ENCODE peak calls at places on chromosomes 12 and 14, in five cellular contexts. One of them, this sample, is unnamed.
A peak's percentile ranks its signal among the peaks of the same experiment; 100 is the strongest.

GRCh38 chr14:104373855-104374717 is 205.5 kb upstream of the C14orf180 start:
- DNase-seq in brain microvascular endothelial cell: no peak
- DNase-seq in CD4-positive, CD25-positive, alpha-beta regulatory T cell: no peak
- DNase-seq in lower lobe of right lung: no peak
- DNase-seq in CD8-positive, alpha-beta T cell: no peak
- DNase-seq in this sample: peak; percentile 33

GRCh38 chr12:32089156-32089950 is 17.3 kb upstream of the BICD1 start:
- DNase-seq in brain microvascular endothelial cell: no peak
- DNase-seq in CD4-positive, CD25-positive, alpha-beta regulatory T cell: no peak
- DNase-seq in lower lobe of right lung: no peak
- DNase-seq in CD8-positive, alpha-beta T cell: no peak
- DNase-seq in this sample: no peak

GRCh38 chr12:22981711-22982110 is 356.7 kb downstream of the ETNK1 start:
- DNase-seq in brain microvascular endothelial cell: no peak
- DNase-seq in CD4-positive, CD25-positive, alpha-beta regulatory T cell: no peak
- DNase-seq in lower lobe of right lung: no peak
- DNase-seq in CD8-positive, alpha-beta T cell: no peak
- DNase-seq in this sample: no peak

GRCh38 chr12:118109088-118109487 is 5.3 kb upstream of the VSIG10 start:
- DNase-seq in brain microvascular endothelial cell: no peak
- DNase-seq in CD4-positive, CD25-positive, alpha-beta regulatory T cell: no peak
- DNase-seq in lower lobe of right lung: no peak
- DNase-seq in CD8-positive, alpha-beta T cell: no peak
- DNase-seq in this sample: no peak

GRCh38 chr12:78562358-78563205 is 302.0 kb upstream of the SYT1 start:
- DNase-seq in brain microvascular endothelial cell: peak; percentile 10
- DNase-seq in CD4-positive, CD25-positive, alpha-beta regulatory T cell: no peak
- DNase-seq in lower lobe of right lung: no peak
- DNase-seq in CD8-positive, alpha-beta T cell: no peak
- DNase-seq in this sample: no peak

GRCh38 chr12:98059659-98060343 is 455.6 kb upstream of the TMPO start:
- DNase-seq in brain microvascular endothelial cell: no peak
- DNase-seq in CD4-positive, CD25-positive, alpha-beta regulatory T cell: no peak
- DNase-seq in lower lobe of right lung: no peak
- DNase-seq in CD8-positive, alpha-beta T cell: no peak
- DNase-seq in this sample: no peak

GRCh38 chr12:120696599-120696998 is 9.7 kb downstream of the MLEC start:
- DNase-seq in brain microvascular endothelial cell: no peak
- DNase-seq in CD4-positive, CD25-positive, alpha-beta regulatory T cell: no peak
- DNase-seq in lower lobe of right lung: no peak
- DNase-seq in CD8-positive, alpha-beta T cell: no peak
- DNase-seq in this sample: no peak

GRCh38 chr14:56247495-56248087 is 129.4 kb downstream of the PELI2 start:
- DNase-seq in brain microvascular endothelial cell: no peak
- DNase-seq in CD4-positive, CD25-positive, alpha-beta regulatory T cell: no peak
- DNase-seq in lower lobe of right lung: no peak
- DNase-seq in CD8-positive, alpha-beta T cell: no peak
- DNase-seq in this sample: no peak

GRCh38 chr14:51004801-51005526 is 60.7 kb upstream of the PYGL start:
- DNase-seq in brain microvascular endothelial cell: peak; percentile 27
- DNase-seq in CD4-positive, CD25-positive, alpha-beta regulatory T cell: no peak
- DNase-seq in lower lobe of right lung: no peak
- DNase-seq in CD8-positive, alpha-beta T cell: no peak
- DNase-seq in this sample: no peak

GRCh38 chr12:124774054-124774461 is 89.6 kb downstream of the SCARB1 start:
- DNase-seq in brain microvascular endothelial cell: no peak
- DNase-seq in CD4-positive, CD25-positive, alpha-beta regulatory T cell: no peak
- DNase-seq in lower lobe of right lung: peak; percentile 65
- DNase-seq in CD8-positive, alpha-beta T cell: no peak
- DNase-seq in this sample: no peak

GRCh38 chr14:65206448-65207096 is 104.3 kb upstream of the MAX start:
- DNase-seq in brain microvascular endothelial cell: peak; percentile 35
- DNase-seq in CD4-positive, CD25-positive, alpha-beta regulatory T cell: no peak
- DNase-seq in lower lobe of right lung: no peak
- DNase-seq in CD8-positive, alpha-beta T cell: no peak
- DNase-seq in this sample: no peak

GRCh38 chr12:56645201-56645716 is 525 bp downstream of the ATP5F1B start:
- DNase-seq in brain microvascular endothelial cell: no peak
- DNase-seq in CD4-positive, CD25-positive, alpha-beta regulatory T cell: no peak
- DNase-seq in lower lobe of right lung: no peak
- DNase-seq in CD8-positive, alpha-beta T cell: no peak
- DNase-seq in this sample: no peak

GRCh38 chr12:122726056-122726558 is 4.5 kb downstream of the HCAR1 start:
- DNase-seq in brain microvascular endothelial cell: no peak
- DNase-seq in CD4-positive, CD25-positive, alpha-beta regulatory T cell: no peak
- DNase-seq in lower lobe of right lung: no peak
- DNase-seq in CD8-positive, alpha-beta T cell: no peak
- DNase-seq in this sample: no peak

GRCh38 chr14:28406181-28406580 is 360.4 kb upstream of the FOXG1 start:
- DNase-seq in brain microvascular endothelial cell: no peak
- DNase-seq in CD4-positive, CD25-positive, alpha-beta regulatory T cell: no peak
- DNase-seq in lower lobe of right lung: no peak
- DNase-seq in CD8-positive, alpha-beta T cell: no peak
- DNase-seq in this sample: no peak

GRCh38 chr14:91963465-91963864 is 16.0 kb upstream of the FBLN5 start:
- DNase-seq in brain microvascular endothelial cell: peak; percentile 40
- DNase-seq in CD4-positive, CD25-positive, alpha-beta regulatory T cell: no peak
- DNase-seq in lower lobe of right lung: no peak
- DNase-seq in CD8-positive, alpha-beta T cell: no peak
- DNase-seq in this sample: no peak

GRCh38 chr12:54394281-54394719 is 9.8 kb upstream of the ZNF385A start:
- DNase-seq in brain microvascular endothelial cell: peak; percentile 35
- DNase-seq in CD4-positive, CD25-positive, alpha-beta regulatory T cell: no peak
- DNase-seq in lower lobe of right lung: no peak
- DNase-seq in CD8-positive, alpha-beta T cell: no peak
- DNase-seq in this sample: no peak

DNA sequence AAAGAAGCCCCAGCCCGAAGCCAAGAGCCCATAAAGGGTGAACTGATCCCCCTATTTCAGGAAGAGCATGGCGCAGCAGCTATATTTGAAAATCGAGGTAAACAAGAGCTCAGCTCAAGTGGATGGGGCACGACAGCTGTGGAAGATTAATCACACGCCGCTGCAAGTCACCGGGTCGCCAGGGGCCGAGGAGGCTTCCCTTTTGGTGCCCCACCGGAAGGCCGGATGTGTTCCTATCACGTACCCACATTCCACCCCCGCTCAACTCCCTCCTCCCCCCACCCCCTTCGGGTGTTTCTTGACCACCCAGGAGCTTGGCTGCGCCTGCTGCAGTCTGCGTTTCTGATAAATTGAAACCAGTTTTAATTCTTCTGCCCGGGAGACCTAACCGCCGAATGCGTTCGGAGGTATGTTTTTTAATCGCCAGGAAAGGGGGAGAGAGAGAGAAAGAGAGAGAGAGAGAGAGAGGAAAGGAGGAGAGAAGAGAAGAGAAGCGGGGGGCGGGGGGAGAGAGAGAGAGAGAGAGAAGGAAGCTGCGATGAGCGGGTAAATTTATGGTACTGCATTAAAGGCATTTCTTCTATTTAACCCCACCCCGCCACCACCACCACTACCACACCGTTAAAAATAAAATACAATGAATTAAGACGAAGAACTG is 1.8 kb downstream of the SLC8A3 start:
- DNase-seq in brain microvascular endothelial cell: no peak
- DNase-seq in CD4-positive, CD25-positive, alpha-beta regulatory T cell: no peak
- DNase-seq in lower lobe of right lung: no peak
- DNase-seq in CD8-positive, alpha-beta T cell: no peak
- DNase-seq in this sample: no peak
- H3K27me3 ChIP-seq in brain microvascular endothelial cell: peaks cover 5% of the 10 kb centered on the region
- H3K27me3 ChIP-seq in CD4-positive, CD25-positive, alpha-beta regulatory T cell: peaks cover 34% of the 10 kb centered on the region
- H3K27me3 ChIP-seq in lower lobe of right lung: peaks cover 35% of the 10 kb centered on the region
- H3K27me3 ChIP-seq in CD8-positive, alpha-beta T cell: peaks cover 16% of the 10 kb centered on the region
- H3K27me3 ChIP-seq in this sample: no peaks in the 10 kb centered on the region

GRCh38 chr12:101670007-101670671 is 27.3 kb upstream of the CHPT1 start:
- DNase-seq in brain microvascular endothelial cell: peak; percentile 72
- DNase-seq in CD4-positive, CD25-positive, alpha-beta regulatory T cell: no peak
- DNase-seq in lower lobe of right lung: no peak
- DNase-seq in CD8-positive, alpha-beta T cell: peak; percentile 6
- DNase-seq in this sample: no peak
- H3K4me3 ChIP-seq in brain microvascular endothelial cell: no peak overlapping the region
- H3K4me3 ChIP-seq in CD4-positive, CD25-positive, alpha-beta regulatory T cell: no peak overlapping the region
- H3K4me3 ChIP-seq in lower lobe of right lung: no peak overlapping the region
- H3K4me3 ChIP-seq in CD8-positive, alpha-beta T cell: no peak overlapping the region
- H3K4me3 ChIP-seq in this sample: no peak overlapping the region

DNA sequence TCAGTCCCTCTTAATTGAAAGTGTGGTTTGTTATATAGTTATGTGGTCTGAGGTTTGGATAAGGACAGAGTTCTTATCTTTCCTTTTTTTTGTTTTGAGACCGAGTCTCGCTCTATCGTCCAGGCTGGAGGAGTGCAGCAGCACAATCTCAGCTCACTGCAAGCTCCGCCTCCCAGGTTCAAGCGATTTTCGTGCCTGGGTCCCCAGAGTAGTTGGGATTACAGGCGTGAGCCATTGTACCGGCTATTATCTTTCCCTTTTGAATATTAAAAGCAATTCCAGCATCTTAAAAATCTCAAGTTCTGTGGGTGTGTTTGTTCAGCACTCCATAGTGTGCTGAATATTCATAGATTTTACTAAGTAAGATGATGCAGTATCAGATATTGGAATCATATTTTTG is 404.4 kb upstream of the RGS6 start:
- DNase-seq in brain microvascular endothelial cell: no peak
- DNase-seq in CD4-positive, CD25-positive, alpha-beta regulatory T cell: no peak
- DNase-seq in lower lobe of right lung: no peak
- DNase-seq in CD8-positive, alpha-beta T cell: no peak
- DNase-seq in this sample: no peak
- H3K27me3 ChIP-seq in brain microvascular endothelial cell: no peaks in the 10 kb centered on the region
- H3K27me3 ChIP-seq in CD4-positive, CD25-positive, alpha-beta regulatory T cell: no peaks in the 10 kb centered on the region
- H3K27me3 ChIP-seq in lower lobe of right lung: no peaks in the 10 kb centered on the region
- H3K27me3 ChIP-seq in CD8-positive, alpha-beta T cell: no peaks in the 10 kb centered on the region
- H3K27me3 ChIP-seq in this sample: no peaks in the 10 kb centered on the region

GRCh38 chr12:11785722-11786121 is 136.2 kb downstream of the ETV6 start:
- DNase-seq in brain microvascular endothelial cell: no peak
- DNase-seq in CD4-positive, CD25-positive, alpha-beta regulatory T cell: no peak
- DNase-seq in lower lobe of right lung: no peak
- DNase-seq in CD8-positive, alpha-beta T cell: no peak
- DNase-seq in this sample: no peak
- H3K4me3 ChIP-seq in brain microvascular endothelial cell: no peak overlapping the region
- H3K4me3 ChIP-seq in CD4-positive, CD25-positive, alpha-beta regulatory T cell: no peak overlapping the region
- H3K4me3 ChIP-seq in lower lobe of right lung: no peak overlapping the region
- H3K4me3 ChIP-seq in CD8-positive, alpha-beta T cell: no peak overlapping the region
- H3K4me3 ChIP-seq in this sample: no peak overlapping the region

GRCh38 chr12:94123127-94123526 is 25.2 kb upstream of the PLXNC1 start:
- DNase-seq in brain microvascular endothelial cell: no peak
- DNase-seq in CD4-positive, CD25-positive, alpha-beta regulatory T cell: no peak
- DNase-seq in lower lobe of right lung: no peak
- DNase-seq in CD8-positive, alpha-beta T cell: no peak
- DNase-seq in this sample: no peak
- H3K27me3 ChIP-seq in brain microvascular endothelial cell: peaks cover 5% of the 10 kb centered on the region
- H3K27me3 ChIP-seq in CD4-positive, CD25-positive, alpha-beta regulatory T cell: no peaks in the 10 kb centered on the region
- H3K27me3 ChIP-seq in lower lobe of right lung: no peaks in the 10 kb centered on the region
- H3K27me3 ChIP-seq in CD8-positive, alpha-beta T cell: no peaks in the 10 kb centered on the region
- H3K27me3 ChIP-seq in this sample: no peaks in the 10 kb centered on the region

DNA sequence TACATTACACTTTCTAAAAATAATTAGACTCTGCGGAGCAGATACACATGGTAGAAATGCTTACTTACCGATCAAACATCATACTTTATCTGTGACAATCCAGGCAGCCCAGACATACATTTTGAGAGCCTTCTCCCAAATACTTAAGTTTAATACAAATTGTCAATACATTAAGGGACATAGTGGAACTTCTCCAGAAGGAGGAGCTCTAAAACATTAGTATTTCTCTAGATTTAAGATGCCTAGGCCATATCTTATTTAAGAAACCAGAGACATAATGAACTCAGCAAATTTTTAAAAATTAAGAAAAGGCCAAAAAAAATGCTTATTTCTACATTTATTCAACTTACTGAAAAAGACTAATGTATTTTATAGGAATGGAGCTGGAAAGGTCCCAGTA is 16.1 kb downstream of the ACSM4 start:
- DNase-seq in brain microvascular endothelial cell: no peak
- DNase-seq in CD4-positive, CD25-positive, alpha-beta regulatory T cell: no peak
- DNase-seq in lower lobe of right lung: no peak
- DNase-seq in CD8-positive, alpha-beta T cell: no peak
- DNase-seq in this sample: no peak
- H3K4me3 ChIP-seq in brain microvascular endothelial cell: no peak overlapping the region
- H3K4me3 ChIP-seq in CD4-positive, CD25-positive, alpha-beta regulatory T cell: no peak overlapping the region
- H3K4me3 ChIP-seq in lower lobe of right lung: no peak overlapping the region
- H3K4me3 ChIP-seq in CD8-positive, alpha-beta T cell: no peak overlapping the region
- H3K4me3 ChIP-seq in this sample: no peak overlapping the region

GRCh38 chr12:114444422-114445279 is 38.7 kb upstream of the TBX5 start:
- DNase-seq in brain microvascular endothelial cell: no peak
- DNase-seq in CD4-positive, CD25-positive, alpha-beta regulatory T cell: no peak
- DNase-seq in lower lobe of right lung: no peak
- DNase-seq in CD8-positive, alpha-beta T cell: no peak
- DNase-seq in this sample: no peak
- H3K27me3 ChIP-seq in brain microvascular endothelial cell: peaks cover 74% of the 10 kb centered on the region
- H3K27me3 ChIP-seq in CD4-positive, CD25-positive, alpha-beta regulatory T cell: peaks cover 33% of the 10 kb centered on the region
- H3K27me3 ChIP-seq in lower lobe of right lung: peaks cover 96% of the 10 kb centered on the region
- H3K27me3 ChIP-seq in CD8-positive, alpha-beta T cell: peaks cover 8% of the 10 kb centered on the region
- H3K27me3 ChIP-seq in this sample: no peaks in the 10 kb centered on the region